ENCODE peak calls at places on chromosome 9, in eight cellular contexts. J is endodermal cell, W is lower lobe of right lung, F is GM06990, O is astrocyte of the spinal cord, R is body of pancreas, N is dorsolateral prefrontal cortex, Y is neural progenitor cell. H is an unnamed sample.

GRCh38 chr9:108655818-108656217 is 200.0 kb downstream of the ACTL7B start:
- DNase-seq in J (no peak), W (no peak), F (no peak), O (no peak), R (no peak), N (no peak), Y (no peak), H (no peak)

GRCh38 chr9:129898205-129898604 is 62.9 kb downstream of the USP20 start:
- DNase-seq in J (peak; percentile 58), W (no peak), F (no peak), O (no peak), R (no peak), N (no peak), Y (no peak), H (no peak)

GRCh38 chr9:111959960-111960359 is 63.3 kb downstream of the UGCG start:
- DNase-seq in J (no peak), W (no peak), F (no peak), O (peak; percentile 74), R (no peak), N (no peak), Y (no peak), H (peak; percentile 70)

GRCh38 chr9:28121353-28121752 is 548.1 kb upstream of the C9orf72 start:
- DNase-seq in J (no peak), W (no peak), F (no peak), O (no peak), R (no peak), N (no peak), Y (peak; percentile 11), H (no peak)

GRCh38 chr9:110828148-110828730 is 159.6 kb downstream of the MUSK start:
- DNase-seq in J (no peak), W (no peak), F (no peak), O (peak; percentile 72), R (peak; percentile 11), N (no peak), Y (peak; percentile 17), H (peak; percentile 64)

GRCh38 chr9:123440256-123440655 is 84.3 kb downstream of the CRB2 start:
- DNase-seq in J (peak; percentile 39), W (no peak), F (no peak), O (no peak), R (no peak), N (no peak), Y (no peak), H (no peak)

GRCh38 chr9:93260290-93261066 is 76.5 kb downstream of the WNK2 start:
- DNase-seq in J (peak; percentile 42), W (no peak), F (no peak), O (no peak), R (peak; percentile 5), N (no peak), Y (no peak), H (no peak)

GRCh38 chr9:82903503-82903902 is 159.4 kb downstream of the RASEF start:
- DNase-seq in J (no peak), W (no peak), F (no peak), O (no peak), R (no peak), N (no peak), Y (no peak), H (no peak)

GRCh38 chr9:76194896-76195295 is 199.3 kb downstream of the RFK start:
- DNase-seq in J (no peak), W (no peak), F (no peak), O (peak; percentile 31), R (no peak), N (no peak), Y (no peak), H (no peak)

GRCh38 chr9:36987891-36988290 is 46.2 kb downstream of the PAX5 start:
- DNase-seq in J (peak; percentile 48), W (no peak), F (no peak), O (no peak), R (no peak), N (no peak), Y (peak; percentile 17), H (no peak)

GRCh38 chr9:108996653-108997052 is 16.6 kb downstream of the CTNNAL1 start:
- DNase-seq in J (no peak), W (no peak), F (no peak), O (no peak), R (no peak), N (no peak), Y (no peak), H (no peak)

GRCh38 chr9:107888773-107889227 is 399.2 kb upstream of the KLF4 start:
- DNase-seq in J (no peak), W (no peak), F (no peak), O (no peak), R (no peak), N (no peak), Y (no peak), H (no peak)

GRCh38 chr9:135241381-135242380 is 154.2 kb downstream of the OLFM1 start:
- DNase-seq in J (peak; percentile 80), W (peak; percentile 40), F (no peak), O (no peak), R (no peak), N (no peak), Y (peak; percentile 67), H (no peak)
- TF ChIP-seq CTCF in J (peak; percentile 74), W (no peak), F (no peak), O (no peak), R (no peak), N (no peak), Y (peak; percentile 54), H (no peak)

DNA sequence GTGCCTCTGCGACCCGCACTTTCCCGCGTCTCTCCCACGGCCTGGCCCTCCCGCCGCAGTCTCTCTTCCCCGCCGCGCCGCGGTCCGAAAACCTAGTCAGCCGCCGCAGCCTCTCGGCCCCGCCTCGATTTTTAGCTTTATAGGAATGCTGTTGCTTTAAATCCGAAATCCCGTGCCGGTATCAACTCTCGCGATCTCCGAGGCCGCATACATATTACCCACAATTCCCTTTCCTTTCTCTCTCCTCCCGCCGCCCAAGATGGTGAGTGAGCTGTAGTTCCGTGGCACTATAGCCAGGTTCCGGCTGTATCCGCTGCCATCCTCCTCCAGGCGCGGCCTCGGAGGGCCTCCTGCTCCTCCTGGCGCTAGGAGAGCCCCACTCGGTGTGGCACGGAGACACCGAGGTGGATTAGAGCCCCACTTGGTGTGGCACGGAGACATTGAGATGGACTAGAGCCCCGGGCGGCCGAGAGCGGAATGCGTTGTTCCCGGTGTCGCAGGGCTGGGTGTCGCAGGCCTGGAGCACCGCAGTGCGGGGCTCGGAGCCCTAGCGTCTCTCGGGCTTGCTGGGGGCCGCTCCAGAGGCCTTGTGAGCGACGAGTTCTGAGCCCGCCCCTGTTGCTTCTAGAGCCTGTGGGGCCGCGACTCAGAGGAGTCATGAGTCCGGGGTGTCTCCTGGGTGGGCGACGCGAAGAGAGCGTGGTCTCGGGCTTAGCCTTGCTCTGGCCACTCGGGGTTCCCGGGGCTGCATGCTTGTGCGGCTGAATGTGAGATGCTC is at the start of the genes MED22 and RPL7A:
- DNase-seq in J (peak; percentile 97), W (peak; percentile 95), F (peak; percentile 86), O (peak; percentile 97), R (peak; percentile 96), N (peak; percentile 89), Y (peak; percentile 97), H (peak; percentile 98)
- TF ChIP-seq CTCF in J (peak; percentile 11), W (no peak), F (no peak), O (no peak), R (no peak), N (peak; percentile 48), Y (no peak), H (no peak)

DNA sequence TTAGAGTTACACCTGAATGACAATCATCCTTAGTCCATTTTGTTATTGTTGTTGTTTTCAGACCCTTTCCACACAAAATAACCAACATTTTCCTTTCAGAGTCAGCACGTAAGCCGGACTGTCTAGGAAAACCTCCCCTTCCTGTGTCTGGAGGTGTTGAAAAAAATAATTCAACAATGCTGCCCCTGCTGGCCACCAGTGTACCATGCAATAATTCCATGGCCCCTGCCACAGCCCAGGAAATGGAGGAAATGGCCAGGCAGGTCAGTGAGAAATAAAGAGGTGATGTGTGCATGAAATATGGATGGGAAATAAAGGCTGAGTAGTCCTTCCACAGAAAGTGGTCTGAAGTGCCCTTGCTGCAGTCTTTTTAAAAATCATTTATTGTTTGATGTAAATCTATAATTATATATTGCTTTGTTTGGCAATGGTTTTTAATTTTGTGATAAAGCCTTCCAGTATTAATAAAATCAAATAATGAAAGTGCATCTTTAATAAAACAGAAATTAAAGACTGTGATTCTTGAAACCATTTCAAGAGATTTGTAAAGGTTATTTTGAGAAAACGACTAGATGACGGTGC is 152.8 kb upstream of the PAPPA start:
- DNase-seq in J (peak; percentile 70), W (no peak), F (no peak), O (no peak), R (peak; percentile 24), N (no peak), Y (peak; percentile 65), H (peak; percentile 50)
- TF ChIP-seq CTCF in J (peak; percentile 83), W (peak; percentile 45), F (peak; percentile 58), O (peak; percentile 42), R (peak; percentile 56), N (peak; percentile 28), Y (peak; percentile 77), H (peak; percentile 63)

GRCh38 chr9:90466481-90466880 is 176.1 kb downstream of the DIRAS2 start:
- DNase-seq in J (no peak), W (no peak), F (no peak), O (no peak), R (no peak), N (no peak), Y (no peak), H (no peak)
- TF ChIP-seq CTCF in J (no peak), W (no peak), F (no peak), O (no peak), R (no peak), N (no peak), Y (no peak), H (no peak)

GRCh38 chr9:34190996-34191892 is 12.4 kb downstream of the UBAP1 start:
- DNase-seq in J (peak; percentile 59), W (no peak), F (no peak), O (peak; percentile 46), R (no peak), N (no peak), Y (peak; percentile 41), H (peak; percentile 62)
- TF ChIP-seq CTCF in J (peak; percentile 68), W (peak; percentile 7), F (peak; percentile 19), O (peak; percentile 38), R (no peak), N (no peak), Y (peak; percentile 47), H (peak; percentile 61)

GRCh38 chr9:99894826-99895225 is 11.6 kb upstream of the STX17 start:
- DNase-seq in J (peak; percentile 58), W (no peak), F (no peak), O (no peak), R (no peak), N (no peak), Y (no peak), H (no peak)

GRCh38 chr9:99895510-99895909 is 10.9 kb upstream of the STX17 start:
- DNase-seq in J (no peak), W (no peak), F (no peak), O (no peak), R (no peak), N (no peak), Y (no peak), H (no peak)

DNA sequence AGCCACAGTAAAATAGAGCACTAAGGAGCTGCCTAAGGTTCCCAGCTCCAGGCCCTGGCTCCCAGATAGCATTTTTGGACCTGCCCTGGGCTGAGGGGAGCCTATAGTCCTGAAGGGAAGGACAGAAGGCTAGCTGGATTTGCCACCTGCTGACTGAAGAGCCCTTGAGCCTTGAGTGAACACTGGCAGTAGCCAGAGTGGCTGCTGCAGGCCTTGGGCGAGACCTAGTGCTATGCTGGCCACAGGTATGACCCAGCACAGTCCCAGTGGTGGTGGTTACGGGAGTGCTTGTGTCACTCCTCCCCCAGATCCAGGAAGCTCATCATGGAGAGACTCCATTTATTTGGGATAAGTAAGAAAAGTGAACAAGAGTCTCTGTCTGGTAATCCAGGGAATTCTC is 10.3 kb upstream of the STX17 start:
- DNase-seq in J (no peak), W (no peak), F (no peak), O (no peak), R (no peak), N (no peak), Y (no peak), H (no peak)
- TF ChIP-seq CTCF in J (no peak), W (no peak), F (no peak), O (no peak), R (no peak), N (no peak), Y (no peak), H (no peak)

H was measured in choroid plexus epithelial cell.